ENCODE peak calls at places on chromosomes 5 and 9, in nine cellular contexts. D is heart left ventricle, L is brain microvascular endothelial cell, P is MCF 10A, I is heart right ventricle, O is BE2C, Y is mucosa of descending colon, G is nephron progenitor cell, Z is ovary. J is an unnamed sample.

GRCh38 chr9:84708400-84708799 is 38.9 kb downstream of the NTRK2 start:
- DNase-seq in D (no peak), L (no peak), P (no peak), I (no peak), O (no peak), Y (no peak), G (no peak), Z (no peak), J (no peak)

GRCh38 chr5:78627175-78627574 is 21.4 kb downstream of the LHFPL2 start:
- DNase-seq in D (no peak), L (no peak), P (peak), I (no peak), O (no peak), Y (no peak), G (no peak), Z (no peak), J (no peak)

GRCh38 chr5:74579215-74579614 is 61.3 kb downstream of the ENC1 start:
- DNase-seq in D (no peak), L (peak), P (no peak), I (no peak), O (no peak), Y (no peak), G (no peak), Z (no peak), J (no peak)

GRCh38 chr9:119004618-119004990 is 364.6 kb downstream of the BRINP1 start:
- DNase-seq in D (peak), L (peak), P (peak), I (peak), O (no peak), Y (no peak), G (no peak), Z (no peak), J (peak)

GRCh38 chr5:159463590-159464321 is 133.5 kb upstream of the IL12B start:
- DNase-seq in D (no peak), L (peak), P (peak), I (no peak), O (no peak), Y (no peak), G (no peak), Z (no peak), J (no peak)

GRCh38 chr5:111129938-111130337 is 37.8 kb downstream of the WDR36 start:
- DNase-seq in D (no peak), L (peak), P (no peak), I (no peak), O (no peak), Y (no peak), G (no peak), Z (no peak), J (no peak)

GRCh38 chr9:134052941-134053340 is 14.9 kb downstream of the BRD3 start:
- DNase-seq in D (no peak), L (no peak), P (no peak), I (no peak), O (no peak), Y (peak), G (no peak), Z (no peak), J (no peak)

GRCh38 chr9:116223926-116224325 is 70.3 kb downstream of the PAPPA start:
- DNase-seq in D (no peak), L (no peak), P (no peak), I (no peak), O (no peak), Y (no peak), G (no peak), Z (no peak), J (no peak)

GRCh38 chr5:59079622-59080620 is 497.0 kb downstream of the RAB3C start:
- DNase-seq in D (no peak), L (peak), P (peak), I (no peak), O (no peak), Y (no peak), G (no peak), Z (no peak), J (no peak)

GRCh38 chr9:38621434-38622082 is 1.2 kb upstream of the ANKRD18A start:
- DNase-seq in D (peak), L (no peak), P (peak), I (peak), O (peak), Y (peak), G (peak), Z (no peak), J (no peak)

GRCh38 chr5:181207214-181207959 is 2.4 kb upstream of the TRIM7 start:
- DNase-seq in D (peak), L (peak), P (peak), I (peak), O (peak), Y (peak), G (peak), Z (peak), J (no peak)

GRCh38 chr5:100777680-100778281 is 125.3 kb downstream of the ST8SIA4 start:
- DNase-seq in D (no peak), L (peak), P (peak), I (no peak), O (no peak), Y (no peak), G (no peak), Z (no peak), J (no peak)

GRCh38 chr9:93183663-93184438 is at the start of gene WNK2:
- DNase-seq in D (peak), L (no peak), P (no peak), I (peak), O (peak), Y (peak), G (peak), Z (peak), J (no peak)

GRCh38 chr9:123851851-123852250 is 78.1 kb downstream of the DENND1A start:
- DNase-seq in D (no peak), L (no peak), P (no peak), I (no peak), O (no peak), Y (no peak), G (no peak), Z (no peak), J (no peak)

GRCh38 chr5:172958268-172959046 is 767 bp upstream of the RPL26L1 start:
- DNase-seq in D (peak), L (peak), P (peak), I (peak), O (peak), Y (peak), G (peak), Z (peak), J (no peak)

GRCh38 chr5:154607746-154608145 is 129.7 kb upstream of the HAND1 start:
- DNase-seq in D (no peak), L (no peak), P (no peak), I (no peak), O (no peak), Y (no peak), G (no peak), Z (no peak), J (no peak)

GRCh38 chr5:65434122-65434521 is 47.6 kb downstream of the ADAMTS6 start:
- DNase-seq in D (no peak), L (no peak), P (no peak), I (no peak), O (no peak), Y (no peak), G (no peak), Z (no peak), J (no peak)

GRCh38 chr5:98458004-98458403 is 315.5 kb upstream of the RGMB start:
- DNase-seq in D (no peak), L (peak), P (no peak), I (no peak), O (no peak), Y (no peak), G (no peak), Z (no peak), J (no peak)

GRCh38 chr5:169695919-169696490 is 58.9 kb downstream of the DOCK2 start:
- DNase-seq in D (no peak), L (peak), P (peak), I (no peak), O (no peak), Y (no peak), G (no peak), Z (no peak), J (no peak)

GRCh38 chr5:162565-163337 is 28.5 kb upstream of the LRRC14B start:
- DNase-seq in D (no peak), L (no peak), P (no peak), I (no peak), O (peak), Y (no peak), G (no peak), Z (no peak), J (no peak)

GRCh38 chr5:172954277-172954676 is 4.9 kb upstream of the RPL26L1 start:
- DNase-seq in D (no peak), L (no peak), P (no peak), I (no peak), O (no peak), Y (no peak), G (no peak), Z (no peak), J (no peak)

GRCh38 chr5:28580616-28581015 is 1542.2 kb upstream of the CDH9 start:
- DNase-seq in D (no peak), L (peak), P (peak), I (no peak), O (no peak), Y (no peak), G (no peak), Z (no peak), J (no peak)

GRCh38 chr5:157294692-157295091 is 28.8 kb downstream of the CYFIP2 start:
- DNase-seq in D (no peak), L (no peak), P (no peak), I (no peak), O (no peak), Y (no peak), G (no peak), Z (no peak), J (no peak)

GRCh38 chr9:124758061-124758460 is 13.1 kb downstream of the NR6A1 start:
- DNase-seq in D (peak), L (no peak), P (no peak), I (no peak), O (no peak), Y (no peak), G (no peak), Z (no peak), J (no peak)

GRCh38 chr5:142697846-142698245 is 12.0 kb upstream of the FGF1 start:
- DNase-seq in D (peak), L (peak), P (peak), I (peak), O (no peak), Y (no peak), G (no peak), Z (peak), J (no peak)

GRCh38 chr9:128406848-128407391 is 13.7 kb upstream of the CERCAM start:
- DNase-seq in D (no peak), L (peak), P (no peak), I (no peak), O (no peak), Y (no peak), G (no peak), Z (no peak), J (no peak)

DNA sequence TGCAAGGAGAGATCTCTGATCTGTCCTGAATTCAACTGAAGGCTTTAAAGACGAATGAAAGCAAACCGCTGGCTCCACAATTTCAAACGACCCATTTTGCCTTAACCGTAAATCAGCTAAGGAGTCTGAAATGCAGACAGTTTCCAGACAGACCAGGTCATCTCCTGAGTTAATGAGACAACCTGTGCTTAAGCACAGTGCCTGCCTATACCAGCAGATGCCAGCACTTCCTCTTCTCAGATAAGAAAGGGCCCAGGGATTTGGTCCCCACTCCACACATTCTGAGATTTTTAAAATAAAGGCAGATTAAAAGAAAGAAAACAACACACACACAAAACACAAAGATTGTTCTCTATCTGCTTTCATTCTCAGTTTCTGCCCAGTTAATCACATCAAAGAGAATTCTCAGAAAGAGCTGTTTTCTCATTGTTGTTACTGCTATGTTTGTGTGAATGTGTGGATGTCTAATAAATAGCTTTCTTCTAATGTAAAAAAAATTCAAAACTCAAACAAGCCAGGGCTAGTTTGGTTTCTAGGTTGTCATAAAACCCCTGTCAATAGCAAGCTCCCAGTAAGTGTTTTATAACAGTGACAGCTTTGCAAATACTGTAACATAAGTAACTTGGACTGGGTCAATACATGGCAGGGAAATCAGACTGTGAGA is 157.7 kb upstream of the SLC24A2 start:
- DNase-seq in D (no peak), L (no peak), P (peak), I (no peak), O (no peak), Y (no peak), G (peak), Z (no peak), J (no peak)
- TF ChIP-seq CTCF in D (no peak), L (peak), P (peak), I (no peak), O (no peak), Y (no peak), G (peak), Z (no peak), J (no peak)

DNA sequence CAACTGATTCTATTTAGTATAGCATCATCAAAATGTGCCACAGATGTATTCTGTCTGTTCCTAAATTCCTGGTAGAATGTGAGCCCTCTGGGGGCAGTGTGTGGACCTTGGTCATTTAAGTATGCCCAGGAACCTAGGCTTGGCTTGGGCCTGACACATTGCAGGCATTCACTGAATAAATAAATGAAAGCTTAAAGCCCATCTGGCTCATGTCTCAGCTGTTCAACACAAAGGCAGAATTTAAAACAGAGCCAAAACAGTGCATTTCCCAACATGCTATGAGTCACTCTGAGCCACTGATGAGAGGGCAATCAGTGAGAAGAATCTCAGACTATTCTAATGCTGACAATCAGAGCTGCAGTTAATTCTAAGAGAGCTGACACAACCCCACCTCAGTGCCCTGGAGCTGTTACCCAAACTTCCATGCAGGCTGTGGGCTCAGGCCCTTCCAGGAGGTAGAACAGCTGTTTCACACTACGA is 8.1 kb downstream of the FAM193B start:
- DNase-seq in D (peak), L (peak), P (peak), I (peak), O (no peak), Y (no peak), G (no peak), Z (no peak), J (no peak)
- TF ChIP-seq CTCF in D (no peak), L (no peak), P (no peak), I (no peak), O (peak), Y (no peak), G (no peak), Z (no peak), J (no peak)

GRCh38 chr5:123535648-123536047 is 23.7 kb downstream of the CSNK1G3 start:
- DNase-seq in D (no peak), L (no peak), P (no peak), I (no peak), O (no peak), Y (no peak), G (no peak), Z (no peak), J (no peak)

GRCh38 chr5:123527190-123527589 is 15.2 kb downstream of the CSNK1G3 start:
- DNase-seq in D (no peak), L (no peak), P (no peak), I (no peak), O (no peak), Y (no peak), G (no peak), Z (no peak), J (no peak)

GRCh38 chr5:123528059-123528458 is 16.1 kb downstream of the CSNK1G3 start:
- DNase-seq in D (no peak), L (no peak), P (no peak), I (no peak), O (no peak), Y (no peak), G (no peak), Z (no peak), J (no peak)

GRCh38 chr5:123528878-123529277 is 16.9 kb downstream of the CSNK1G3 start:
- DNase-seq in D (no peak), L (no peak), P (no peak), I (no peak), O (no peak), Y (no peak), G (no peak), Z (no peak), J (no peak)

GRCh38 chr5:123530728-123531127 is 18.8 kb downstream of the CSNK1G3 start:
- DNase-seq in D (no peak), L (no peak), P (no peak), I (no peak), O (no peak), Y (no peak), G (no peak), Z (no peak), J (no peak)
- TF ChIP-seq CTCF in D (no peak), L (no peak), P (no peak), I (no peak), O (no peak), Y (no peak), G (no peak), Z (no peak), J (no peak)

GRCh38 chr5:15574121-15574520 is 74.1 kb downstream of the FBXL7 start:
- DNase-seq in D (no peak), L (no peak), P (no peak), I (no peak), O (no peak), Y (no peak), G (no peak), Z (no peak), J (no peak)

GRCh38 chr5:15570491-15570890 is 70.5 kb downstream of the FBXL7 start:
- DNase-seq in D (no peak), L (no peak), P (no peak), I (no peak), O (no peak), Y (no peak), G (no peak), Z (no peak), J (no peak)

GRCh38 chr5:15573594-15573993 is 73.6 kb downstream of the FBXL7 start:
- DNase-seq in D (no peak), L (no peak), P (no peak), I (no peak), O (no peak), Y (no peak), G (no peak), Z (no peak), J (no peak)

GRCh38 chr5:15571618-15572017 is 71.6 kb downstream of the FBXL7 start:
- DNase-seq in D (no peak), L (no peak), P (no peak), I (no peak), O (no peak), Y (no peak), G (no peak), Z (no peak), J (no peak)

DNA sequence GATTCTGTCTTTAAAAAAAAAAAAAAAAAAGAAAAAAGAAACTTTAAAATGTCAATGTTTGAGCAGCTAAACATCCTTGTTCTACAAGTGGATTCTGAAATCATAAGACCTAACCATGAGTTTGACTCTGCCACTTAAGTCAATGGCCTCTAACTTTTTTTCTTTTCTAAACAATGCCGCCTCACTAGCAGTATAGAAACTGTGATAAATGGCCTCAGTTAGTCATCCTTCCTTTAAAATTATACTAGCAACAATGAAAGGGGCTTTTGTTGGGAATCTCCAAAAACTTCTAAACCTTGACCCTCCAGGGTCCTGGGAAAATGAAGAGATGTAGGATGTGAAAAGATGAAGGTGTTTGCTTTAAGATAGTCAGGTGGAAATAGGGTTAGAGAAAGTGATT is 71.1 kb downstream of the FBXL7 start:
- DNase-seq in D (no peak), L (no peak), P (no peak), I (no peak), O (no peak), Y (no peak), G (no peak), Z (no peak), J (no peak)
- TF ChIP-seq CTCF in D (no peak), L (no peak), P (no peak), I (no peak), O (no peak), Y (no peak), G (no peak), Z (no peak), J (no peak)

GRCh38 chr5:83281658-83282057 is 189.9 kb upstream of the VCAN start:
- DNase-seq in D (no peak), L (peak), P (peak), I (no peak), O (no peak), Y (no peak), G (no peak), Z (no peak), J (no peak)

GRCh38 chr5:83277154-83277553 is 194.4 kb upstream of the VCAN start:
- DNase-seq in D (peak), L (no peak), P (peak), I (peak), O (no peak), Y (no peak), G (no peak), Z (no peak), J (no peak)

DNA sequence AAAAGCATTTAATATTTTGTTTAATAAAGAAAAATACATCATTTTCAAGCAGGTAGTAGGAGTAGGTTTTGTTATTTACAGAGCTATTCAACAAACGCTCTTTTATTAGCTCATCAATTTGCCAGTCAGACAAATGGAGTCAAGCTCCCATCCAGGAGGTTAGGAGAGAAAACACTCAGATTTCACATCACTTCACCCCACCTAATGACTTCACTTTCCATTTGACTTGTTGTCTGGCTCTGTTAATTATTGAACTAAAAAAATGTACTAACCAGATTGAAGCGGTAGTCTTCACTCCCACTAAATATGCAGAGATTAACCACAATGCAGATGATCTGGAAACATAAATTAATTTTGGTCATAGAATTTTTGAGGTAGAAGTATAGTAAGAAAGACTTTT is 193.6 kb upstream of the VCAN start:
- DNase-seq in D (no peak), L (no peak), P (no peak), I (no peak), O (no peak), Y (no peak), G (no peak), Z (no peak), J (no peak)
- TF ChIP-seq CTCF in D (no peak), L (no peak), P (no peak), I (no peak), O (no peak), Y (no peak), G (no peak), Z (no peak), J (no peak)

J was measured in omental fat pad.